ENCODE peak calls at places on chromosomes 1 and 21, in five cellular contexts. P is AG04450, O is RWPE1, G is transverse colon, Z is coronary artery. Q is an unnamed sample.

GRCh38 chr1:15595809-15596730 is 11.2 kb upstream of the AGMAT start:
- DNase-seq in P (no peak), O (no peak), G (no peak), Z (no peak), Q (no peak)

GRCh38 chr1:207993477-207994445 is 82.8 kb upstream of the CD34 start:
- DNase-seq in P (no peak), O (no peak), G (no peak), Z (no peak), Q (no peak)

GRCh38 chr1:205283270-205284147 is 38.0 kb downstream of the NUAK2 start:
- DNase-seq in P (no peak), O (no peak), G (no peak), Z (no peak), Q (no peak)

GRCh38 chr1:221724931-221725605 is 16.8 kb downstream of the DUSP10 start:
- DNase-seq in P (no peak), O (no peak), G (peak; percentile 21), Z (no peak), Q (no peak)

GRCh38 chr1:211830055-211830329 is 571 bp downstream of the LPGAT1 start:
- DNase-seq in P (no peak), O (peak; percentile 25), G (no peak), Z (no peak), Q (no peak)

GRCh38 chr1:221344693-221345092 is 397.2 kb downstream of the DUSP10 start:
- DNase-seq in P (no peak), O (peak; percentile 35), G (no peak), Z (no peak), Q (no peak)

GRCh38 chr1:41274827-41275519 is 32.9 kb upstream of the SCMH1 start:
- DNase-seq in P (no peak), O (no peak), G (no peak), Z (no peak), Q (no peak)

GRCh38 chr1:86852737-86853408 is 61.1 kb downstream of the SELENOF start:
- DNase-seq in P (no peak), O (no peak), G (no peak), Z (no peak), Q (no peak)

GRCh38 chr1:162087118-162087517 is 17.6 kb downstream of the NOS1AP start:
- DNase-seq in P (no peak), O (no peak), G (no peak), Z (no peak), Q (no peak)

GRCh38 chr1:164780863-164781262 is 221.9 kb downstream of the PBX1 start:
- DNase-seq in P (peak; percentile 55), O (peak; percentile 44), G (no peak), Z (peak; percentile 60), Q (no peak)

GRCh38 chr1:41665962-41666917 is 181.8 kb upstream of the EDN2 start:
- DNase-seq in P (no peak), O (no peak), G (no peak), Z (no peak), Q (no peak)

GRCh38 chr1:115429242-115429641 is 91.2 kb upstream of the NGF start:
- DNase-seq in P (no peak), O (no peak), G (no peak), Z (no peak), Q (no peak)

GRCh38 chr1:193025218-193025617 is 33.9 kb downstream of the UCHL5 start:
- DNase-seq in P (no peak), O (no peak), G (no peak), Z (no peak), Q (no peak)

GRCh38 chr21:27693376-27693775 is 726.5 kb upstream of the ADAMTS5 start:
- DNase-seq in P (no peak), O (peak; percentile 74), G (no peak), Z (no peak), Q (no peak)

GRCh38 chr1:28926629-28927441 is 12.5 kb downstream of the EPB41 start:
- DNase-seq in P (no peak), O (no peak), G (no peak), Z (no peak), Q (no peak)

GRCh38 chr1:203273206-203273868 is 32.0 kb upstream of the BTG2 start:
- DNase-seq in P (no peak), O (peak; percentile 89), G (peak; percentile 92), Z (peak; percentile 94), Q (peak; percentile 93)

GRCh38 chr1:14519976-14520375 is 78.5 kb upstream of the KAZN start:
- DNase-seq in P (no peak), O (no peak), G (no peak), Z (peak; percentile 36), Q (no peak)

GRCh38 chr1:31815307-31815645 is 546 bp downstream of the SPOCD1 start:
- DNase-seq in P (no peak), O (no peak), G (no peak), Z (no peak), Q (no peak)

GRCh38 chr21:33014331-33014730 is 11.4 kb upstream of the OLIG2 start:
- DNase-seq in P (no peak), O (no peak), G (no peak), Z (no peak), Q (no peak)

DNA sequence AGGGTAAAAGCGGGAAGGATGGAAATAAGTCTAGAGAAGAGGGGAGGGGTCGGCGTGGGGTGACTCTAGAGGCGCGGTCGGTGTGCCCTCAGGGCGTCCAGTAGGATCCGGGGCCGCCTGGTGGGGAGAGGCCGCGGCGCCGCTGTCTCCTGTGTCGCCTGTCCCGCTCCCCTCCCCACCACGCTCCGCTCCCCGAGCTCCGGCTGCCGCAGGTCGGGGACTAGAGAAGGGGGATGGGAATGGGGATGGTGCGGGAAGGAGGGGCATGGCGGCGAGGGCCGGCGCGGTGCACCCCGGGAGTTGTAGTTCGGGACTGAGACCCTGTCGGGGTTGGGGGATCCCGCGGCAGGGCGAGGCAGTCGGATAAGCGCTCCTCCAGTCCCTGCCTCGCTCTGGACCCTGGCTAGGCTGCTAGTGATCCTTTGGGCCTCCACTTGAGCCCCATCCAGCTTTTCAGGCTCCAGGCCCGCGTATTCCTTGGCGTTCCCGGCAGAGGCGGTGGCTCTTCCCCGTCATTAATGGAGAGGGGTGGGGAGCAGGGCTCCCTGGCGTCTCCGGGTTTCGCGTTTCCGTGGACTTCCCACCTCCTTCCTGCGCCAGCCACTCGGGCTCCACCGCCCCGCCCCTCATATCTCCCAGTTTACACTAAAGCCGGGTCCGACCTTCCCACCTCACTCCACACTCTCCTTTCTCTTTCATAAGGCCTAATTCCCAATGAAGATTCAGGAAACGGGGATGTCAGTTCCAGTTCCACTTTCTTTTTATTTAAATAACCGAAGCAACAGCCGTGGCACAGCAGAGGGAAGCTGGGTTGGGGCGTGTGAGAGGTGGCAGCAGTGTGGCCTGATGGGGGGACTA is at the start of gene ENTREP3:
- DNase-seq in P (no peak), O (peak; percentile 90), G (peak; percentile 89), Z (peak; percentile 95), Q (peak; percentile 86)
- TF ChIP-seq CTCF in P (no peak), O (no peak), G (no peak), Z (no peak), Q (peak; percentile 50)

DNA sequence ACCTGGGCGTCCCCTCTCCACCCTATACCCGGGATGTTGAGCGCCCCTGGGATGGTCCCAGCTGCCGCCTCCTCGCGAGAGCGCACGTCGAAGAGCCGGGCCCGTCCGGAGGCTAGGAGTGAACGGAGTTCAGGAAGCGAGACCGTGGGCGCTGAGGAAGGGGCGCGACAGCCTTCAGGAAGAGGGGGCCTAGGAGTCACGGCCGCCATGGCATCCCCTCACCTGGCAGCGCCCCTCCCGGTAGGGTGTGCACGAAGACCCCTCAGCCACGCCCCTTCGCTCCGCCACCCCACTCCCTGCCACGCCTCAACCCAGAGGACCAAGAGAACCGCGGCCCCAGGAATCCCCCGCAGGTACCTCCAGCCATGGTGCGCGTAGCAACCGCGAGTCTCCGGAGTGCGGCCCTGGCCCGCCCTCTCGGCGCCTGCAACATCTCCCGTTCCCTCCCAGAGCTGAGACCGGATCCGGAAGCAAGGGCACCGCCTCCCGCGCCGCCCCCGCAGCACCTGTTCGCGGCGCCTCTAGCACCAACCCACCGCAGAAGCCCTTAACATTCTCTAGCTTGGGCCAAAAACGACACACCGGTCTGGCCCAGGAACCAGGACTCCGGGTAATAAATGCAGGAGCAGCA is at the start of gene TSTD1:
- DNase-seq in P (no peak), O (peak; percentile 80), G (peak; percentile 90), Z (no peak), Q (no peak)
- TF ChIP-seq CTCF in P (no peak), O (no peak), G (no peak), Z (no peak), Q (peak; percentile 11)

GRCh38 chr1:25204797-25205441 is 27.4 kb downstream of the SYF2 start:
- DNase-seq in P (no peak), O (peak; percentile 72), G (no peak), Z (no peak), Q (peak; percentile 16)
- TF ChIP-seq CTCF in P (peak; percentile 78), O (peak; percentile 78), G (peak; percentile 80), Z (peak; percentile 66), Q (peak; percentile 87)

GRCh38 chr1:175225805-175226129 is 33.2 kb upstream of the KIAA0040 start:
- DNase-seq in P (no peak), O (no peak), G (no peak), Z (no peak), Q (no peak)
- TF ChIP-seq CTCF in P (no peak), O (no peak), G (no peak), Z (no peak), Q (no peak)

DNA sequence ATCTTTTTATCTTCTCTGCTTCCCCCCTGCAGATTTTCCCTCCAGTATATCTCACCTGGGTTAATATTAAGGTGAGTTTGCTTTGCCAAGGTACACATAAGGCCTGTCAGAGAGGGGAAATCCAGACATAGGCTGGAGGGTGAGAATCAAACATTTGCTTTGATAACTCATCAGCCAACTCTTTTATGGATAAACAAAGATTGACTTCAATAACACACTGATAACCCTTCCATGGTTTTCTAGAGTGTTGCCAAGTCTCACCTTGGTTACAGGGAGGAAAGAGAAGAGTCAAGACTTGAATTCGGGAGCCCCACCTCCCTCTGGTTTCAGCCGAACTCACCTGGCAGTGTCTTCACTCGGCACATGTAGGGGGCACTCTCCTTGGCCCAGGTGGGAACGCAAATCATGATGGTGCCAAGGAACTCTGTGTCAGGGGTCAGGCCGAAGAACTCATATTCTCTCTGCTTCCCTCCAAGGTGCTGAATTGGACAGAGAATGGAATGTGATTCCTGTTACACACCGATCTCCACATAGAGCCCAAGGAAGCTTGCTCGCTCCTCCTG is 15.1 kb downstream of the IL22RA1 start:
- DNase-seq in P (no peak), O (no peak), G (no peak), Z (no peak), Q (no peak)
- TF ChIP-seq CTCF in P (no peak), O (no peak), G (no peak), Z (no peak), Q (no peak)

GRCh38 chr1:53682369-53682685 is 56.6 kb downstream of the GLIS1 start:
- DNase-seq in P (no peak), O (no peak), G (no peak), Z (no peak), Q (no peak)
- TF ChIP-seq CTCF in P (no peak), O (peak; percentile 4), G (no peak), Z (no peak), Q (no peak)